ENCODE peak calls at places on chromosomes 1 and 21, in five cellular contexts. Y is MM.1S, M is tibial artery, J is endodermal cell, R is fibroblast of the aortic adventitia. O is an unnamed sample.

GRCh38 chr1:151472852-151473731 is 13.8 kb upstream of the POGZ start:
- DNase-seq in Y (no peak), M (peak; percentile 25), J (peak; percentile 73), R (peak; percentile 63), O (peak; percentile 57)

GRCh38 chr1:239947789-239948188 is 143.9 kb upstream of the FMN2 start:
- DNase-seq in Y (no peak), M (no peak), J (no peak), R (no peak), O (no peak)

GRCh38 chr1:93839756-93840155 is 39.2 kb downstream of the DNTTIP2 start:
- DNase-seq in Y (no peak), M (no peak), J (no peak), R (no peak), O (no peak)

GRCh38 chr1:178498896-178499675 is 2.3 kb upstream of the CLEC20A start:
- DNase-seq in Y (no peak), M (no peak), J (peak; percentile 71), R (no peak), O (no peak)

GRCh38 chr1:204285438-204286322 is 71.9 kb upstream of the GOLT1A start:
- DNase-seq in Y (no peak), M (no peak), J (no peak), R (no peak), O (no peak)

GRCh38 chr1:154809436-154810413 is 60.4 kb downstream of the KCNN3 start:
- DNase-seq in Y (no peak), M (peak; percentile 24), J (no peak), R (peak; percentile 52), O (peak; percentile 13)

GRCh38 chr1:222464841-222465210 is 83.1 kb downstream of the HHIPL2 start:
- DNase-seq in Y (peak; percentile 60), M (peak; percentile 58), J (peak; percentile 83), R (peak; percentile 81), O (peak; percentile 83)

GRCh38 chr1:96370752-96371151 is 350.8 kb upstream of the PTBP2 start:
- DNase-seq in Y (no peak), M (no peak), J (no peak), R (peak; percentile 92), O (no peak)

GRCh38 chr1:84892657-84893618 is at the start of gene LPAR3:
- DNase-seq in Y (no peak), M (no peak), J (peak; percentile 92), R (peak; percentile 31), O (no peak)

GRCh38 chr1:213666922-213667321 is 320.9 kb upstream of the PROX1 start:
- DNase-seq in Y (no peak), M (no peak), J (no peak), R (no peak), O (no peak)

GRCh38 chr1:16018749-16019515 is 1.1 kb upstream of the HSPB7 start:
- DNase-seq in Y (no peak), M (no peak), J (no peak), R (no peak), O (no peak)

GRCh38 chr1:59730759-59731478 is 83.8 kb upstream of the HOOK1 start:
- DNase-seq in Y (no peak), M (peak; percentile 89), J (no peak), R (peak; percentile 98), O (no peak)

GRCh38 chr1:164614316-164614715 is 55.3 kb downstream of the PBX1 start:
- DNase-seq in Y (peak; percentile 87), M (no peak), J (no peak), R (no peak), O (no peak)

GRCh38 chr1:245234217-245235120 is 79.7 kb downstream of the KIF26B start:
- DNase-seq in Y (no peak), M (no peak), J (peak; percentile 81), R (no peak), O (no peak)

GRCh38 chr1:153337980-153338853 is 10.4 kb downstream of the PGLYRP4 start:
- DNase-seq in Y (no peak), M (no peak), J (no peak), R (no peak), O (no peak)

GRCh38 chr1:84141177-84142003 is 2.7 kb upstream of the PRKACB start:
- DNase-seq in Y (peak; percentile 9), M (no peak), J (no peak), R (peak; percentile 53), O (no peak)

GRCh38 chr1:2466270-2466665 is 9.8 kb upstream of the PLCH2 start:
- DNase-seq in Y (no peak), M (no peak), J (no peak), R (no peak), O (no peak)

GRCh38 chr21:44049606-44050005 is 37.5 kb downstream of the TRAPPC10 start:
- DNase-seq in Y (no peak), M (no peak), J (no peak), R (no peak), O (no peak)

GRCh38 chr1:182242641-182243040 is 148.9 kb downstream of the GLUL start:
- DNase-seq in Y (no peak), M (no peak), J (no peak), R (no peak), O (no peak)

GRCh38 chr1:84855168-84855567 is 37.8 kb downstream of the LPAR3 start:
- DNase-seq in Y (no peak), M (no peak), J (no peak), R (peak; percentile 88), O (no peak)

GRCh38 chr1:235417101-235417697 is 50.0 kb downstream of the TBCE start:
- DNase-seq in Y (peak; percentile 67), M (peak; percentile 60), J (peak; percentile 91), R (peak; percentile 93), O (peak; percentile 75)

GRCh38 chr1:8873506-8874229 is 4.8 kb downstream of the ENO1 start:
- DNase-seq in Y (peak; percentile 39), M (peak; percentile 90), J (peak; percentile 95), R (peak; percentile 97), O (peak; percentile 44)

GRCh38 chr1:8878448-8879347 is at the start of gene ENO1:
- DNase-seq in Y (peak; percentile 97), M (peak; percentile 96), J (peak; percentile 99), R (peak; percentile 98), O (peak; percentile 99)

GRCh38 chr1:8875216-8875861 is 3.1 kb downstream of the ENO1 start:
- DNase-seq in Y (no peak), M (no peak), J (no peak), R (no peak), O (no peak)

GRCh38 chr1:8874230-8875201 is 4.0 kb downstream of the ENO1 start:
- DNase-seq in Y (no peak), M (no peak), J (no peak), R (peak; percentile 63), O (no peak)

DNA sequence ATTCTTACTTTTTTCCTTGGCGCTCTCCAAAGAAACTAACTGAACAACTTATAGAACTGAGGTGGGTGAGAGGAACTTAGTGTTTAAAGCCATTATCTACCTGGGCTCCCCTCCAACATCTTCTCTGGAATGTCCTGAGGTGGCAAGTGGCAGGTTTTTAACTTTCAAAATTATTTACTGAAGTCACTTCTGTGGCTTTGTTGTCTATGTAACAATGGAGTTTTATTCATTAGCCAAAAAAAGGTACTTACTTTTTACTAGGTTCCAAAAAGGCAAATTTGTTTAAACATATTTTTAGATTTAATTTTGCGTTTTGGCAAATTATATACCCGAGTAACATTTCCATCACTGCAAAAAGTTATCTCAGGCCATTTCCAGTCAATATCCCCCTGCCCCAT is 2.4 kb downstream of the ENO1 start:
- DNase-seq in Y (no peak), M (no peak), J (no peak), R (no peak), O (no peak)
- H3K4me3 ChIP-seq in Y (no peak overlapping the region), M (peak overlapping the region; percentile 86), J (peak overlapping the region; percentile 95), R (peak overlapping the region; percentile 96), O (peak overlapping the region; percentile 92)

GRCh38 chr1:44610527-44611148 is 63.6 kb downstream of the TMEM53 start:
- DNase-seq in Y (no peak), M (no peak), J (no peak), R (no peak), O (no peak)

GRCh38 chr1:44611419-44611818 is 62.9 kb downstream of the TMEM53 start:
- DNase-seq in Y (no peak), M (no peak), J (no peak), R (no peak), O (no peak)

GRCh38 chr1:44608141-44608540 is 66.1 kb downstream of the TMEM53 start:
- DNase-seq in Y (no peak), M (no peak), J (no peak), R (no peak), O (peak; percentile 14)

GRCh38 chr1:44609412-44609767 is 64.9 kb downstream of the TMEM53 start:
- DNase-seq in Y (no peak), M (peak; percentile 34), J (peak; percentile 97), R (peak; percentile 62), O (peak; percentile 42)

DNA sequence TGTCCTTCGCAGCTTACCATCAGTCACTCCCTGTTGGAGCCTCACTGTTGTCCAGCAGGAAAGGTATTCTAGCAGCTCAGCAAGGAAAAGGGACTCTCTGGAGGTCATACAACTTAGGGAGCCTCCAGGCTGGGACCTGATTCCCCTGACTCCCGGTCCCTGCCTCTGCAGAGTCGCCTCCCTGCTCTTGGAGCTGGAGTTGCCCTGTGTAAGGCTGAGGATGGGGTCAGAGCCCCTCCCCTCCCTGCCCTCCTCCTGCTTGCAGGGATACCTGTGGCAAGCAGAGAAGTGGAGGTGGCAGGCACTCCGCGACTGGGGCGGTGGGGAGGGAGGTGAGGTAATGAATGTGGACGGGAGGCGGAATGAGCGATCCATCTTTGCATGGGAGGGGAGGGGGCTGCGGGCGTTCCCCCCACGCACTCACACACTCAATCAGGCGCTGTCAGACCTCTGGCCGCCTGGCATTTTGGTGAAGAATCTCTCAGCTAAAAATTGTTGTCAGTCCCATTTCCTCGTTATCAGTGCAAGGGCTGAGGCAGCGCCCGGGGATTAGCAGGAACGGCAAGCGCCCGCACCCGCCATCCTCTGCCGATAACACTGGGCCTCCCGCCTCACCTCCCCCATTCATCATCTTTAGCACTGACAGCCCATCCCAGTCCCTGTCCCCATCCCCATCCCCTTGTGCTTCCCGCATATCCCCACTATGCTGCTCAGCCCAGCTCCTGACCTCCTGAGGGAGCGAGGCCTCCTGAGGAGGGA is 64.3 kb downstream of the TMEM53 start:
- DNase-seq in Y (no peak), M (no peak), J (peak; percentile 70), R (no peak), O (no peak)
- TF ChIP-seq CTCF in Y (no peak), M (no peak), J (no peak), R (no peak), O (no peak)

DNA sequence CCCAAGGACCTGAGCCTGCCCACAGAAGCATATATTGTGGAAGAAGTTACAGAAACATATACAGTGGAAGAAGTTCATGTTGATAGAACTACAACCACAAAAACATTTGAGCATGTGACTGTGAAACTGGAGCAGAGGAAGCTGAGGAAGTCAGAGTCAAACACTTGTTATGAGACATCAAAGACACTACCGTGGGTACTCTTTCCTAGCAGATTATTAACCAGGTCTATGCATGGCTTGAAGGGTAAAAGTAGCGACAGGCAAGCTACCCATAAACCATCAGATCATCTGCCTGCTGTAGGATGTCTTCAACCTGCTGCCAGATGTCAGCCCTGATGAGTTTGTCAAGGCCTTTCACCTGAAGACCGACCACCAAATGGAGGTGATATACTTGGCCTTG is 35.8 kb downstream of the IVNS1ABP start:
- DNase-seq in Y (peak; percentile 24), M (no peak), J (no peak), R (no peak), O (no peak)
- H3K4me3 ChIP-seq in Y (no peak overlapping the region), M (no peak overlapping the region), J (no peak overlapping the region), R (no peak overlapping the region), O (no peak overlapping the region)

DNA sequence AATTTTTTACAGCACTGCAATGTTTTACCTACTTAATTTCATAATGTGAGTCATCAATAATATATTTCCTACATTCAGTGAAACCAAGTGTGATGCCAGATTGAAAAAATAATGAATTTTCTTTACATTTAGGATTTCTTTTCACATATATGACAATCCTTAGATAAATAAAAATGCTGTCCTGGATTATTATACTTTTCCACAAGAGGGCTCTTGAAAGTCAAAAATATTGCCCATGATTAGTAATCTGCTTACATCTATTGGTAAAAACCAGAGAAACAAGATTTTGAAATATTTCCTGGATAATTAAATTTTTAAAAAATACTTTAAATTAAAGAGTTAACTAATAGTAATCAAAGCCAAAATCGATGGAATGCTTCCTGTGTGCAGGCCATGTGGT is 86.8 kb upstream of the PLPPR4 start:
- DNase-seq in Y (no peak), M (no peak), J (no peak), R (no peak), O (no peak)
- TF ChIP-seq CTCF in Y (no peak), M (no peak), J (no peak), R (peak; percentile 18), O (no peak)

O was measured in GM12865.